ENCODE peak calls at places on chromosomes 12 and 14, in four cellular contexts. X is nephron progenitor cell, G is heart left ventricle, S is retinal pigment epithelial cell. Q is an unnamed sample.

GRCh38 chr12:100157427-100157821 is 14.8 kb upstream of the BLTP3B start:
- DNase-seq in X (no peak), G (no peak), S (no peak), Q (no peak)

GRCh38 chr12:51077930-51078329 is 5.5 kb downstream of the CSRNP2 start:
- DNase-seq in X (no peak), G (no peak), S (peak; percentile 52), Q (no peak)

GRCh38 chr12:113933201-113933786 is 32.8 kb downstream of the RBM19 start:
- DNase-seq in X (peak; percentile 38), G (no peak), S (peak; percentile 78), Q (peak; percentile 22)

GRCh38 chr12:57027011-57027804 is 10.9 kb upstream of the TAC3 start:
- DNase-seq in X (no peak), G (no peak), S (no peak), Q (no peak)

GRCh38 chr12:30823764-30824163 is 69.0 kb upstream of the CAPRIN2 start:
- DNase-seq in X (no peak), G (no peak), S (no peak), Q (no peak)

GRCh38 chr12:130428116-130428515 is 90.4 kb downstream of the PIWIL1 start:
- DNase-seq in X (peak; percentile 27), G (no peak), S (no peak), Q (no peak)

GRCh38 chr12:108320503-108321293 is 18.4 kb downstream of the CMKLR1 start:
- DNase-seq in X (no peak), G (no peak), S (no peak), Q (no peak)

GRCh38 chr14:78005325-78005724 is 164.8 kb upstream of the NRXN3 start:
- DNase-seq in X (no peak), G (no peak), S (no peak), Q (no peak)

GRCh38 chr14:80776186-80776585 is 165.4 kb downstream of the CEP128 start:
- DNase-seq in X (no peak), G (no peak), S (no peak), Q (no peak)

GRCh38 chr14:90850487-90850886 is 34.3 kb upstream of the TTC7B start:
- DNase-seq in X (no peak), G (no peak), S (peak; percentile 37), Q (peak; percentile 59)

GRCh38 chr14:50089213-50089612 is 27.2 kb downstream of the VCPKMT start:
- DNase-seq in X (no peak), G (no peak), S (no peak), Q (no peak)

GRCh38 chr14:36361210-36361853 is 40.9 kb upstream of the MBIP start:
- DNase-seq in X (no peak), G (no peak), S (no peak), Q (no peak)

GRCh38 chr12:54891717-54892478 is 37.6 kb downstream of the MUCL1 start:
- DNase-seq in X (no peak), G (no peak), S (no peak), Q (no peak)

GRCh38 chr14:56585461-56586084 is 6.0 kb downstream of the TMEM260 start:
- DNase-seq in X (no peak), G (no peak), S (no peak), Q (no peak)
- TF ChIP-seq CTCF in X (no peak), G (no peak), S (no peak), Q (no peak)

GRCh38 chr12:82438356-82438755 is 80.0 kb downstream of the METTL25 start:
- DNase-seq in X (no peak), G (no peak), S (no peak), Q (no peak)

GRCh38 chr12:82440885-82441284 is 82.6 kb downstream of the METTL25 start:
- DNase-seq in X (no peak), G (no peak), S (no peak), Q (no peak)

GRCh38 chr12:82436354-82436753 is 78.0 kb downstream of the METTL25 start:
- DNase-seq in X (no peak), G (no peak), S (no peak), Q (no peak)

GRCh38 chr12:82434392-82434911 is 76.1 kb downstream of the METTL25 start:
- DNase-seq in X (no peak), G (no peak), S (no peak), Q (no peak)

GRCh38 chr12:82437744-82438143 is 79.4 kb downstream of the METTL25 start:
- DNase-seq in X (no peak), G (no peak), S (no peak), Q (no peak)
- TF ChIP-seq CTCF in X (no peak), G (no peak), S (no peak), Q (no peak)

GRCh38 chr12:97716356-97716755 is 253.8 kb downstream of the RMST start:
- DNase-seq in X (no peak), G (no peak), S (peak; percentile 0), Q (no peak)
- TF ChIP-seq CTCF in X (no peak), G (peak; percentile 40), S (peak; percentile 50), Q (peak; percentile 43)

GRCh38 chr12:21662122-21662792 is 4.6 kb upstream of the LDHB start:
- DNase-seq in X (no peak), G (no peak), S (no peak), Q (no peak)

GRCh38 chr12:21657336-21658077 is at the start of gene LDHB:
- DNase-seq in X (peak; percentile 93), G (peak; percentile 96), S (peak; percentile 89), Q (peak; percentile 90)

GRCh38 chr12:21655594-21655993 is 2.0 kb downstream of the LDHB start:
- DNase-seq in X (no peak), G (no peak), S (no peak), Q (no peak)

GRCh38 chr12:21656931-21657335 is 709 bp downstream of the LDHB start:
- DNase-seq in X (peak; percentile 21), G (no peak), S (peak; percentile 23), Q (peak; percentile 19)

GRCh38 chr12:21659383-21659782 is 1.7 kb upstream of the LDHB start:
- DNase-seq in X (no peak), G (no peak), S (no peak), Q (no peak)
- TF ChIP-seq CTCF in X (peak; percentile 11), G (no peak), S (no peak), Q (no peak)

GRCh38 chr12:53696285-53696654 is 20.4 kb upstream of the ATP5MC2 start:
- DNase-seq in X (peak; percentile 60), G (no peak), S (peak; percentile 76), Q (peak; percentile 62)

GRCh38 chr12:53694746-53695145 is 18.9 kb upstream of the ATP5MC2 start:
- DNase-seq in X (no peak), G (no peak), S (no peak), Q (no peak)

GRCh38 chr12:53698948-53699672 is 23.2 kb upstream of the ATP5MC2 start:
- DNase-seq in X (no peak), G (no peak), S (no peak), Q (no peak)

GRCh38 chr12:53696655-53697321 is 20.9 kb upstream of the ATP5MC2 start:
- DNase-seq in X (no peak), G (no peak), S (no peak), Q (no peak)

DNA sequence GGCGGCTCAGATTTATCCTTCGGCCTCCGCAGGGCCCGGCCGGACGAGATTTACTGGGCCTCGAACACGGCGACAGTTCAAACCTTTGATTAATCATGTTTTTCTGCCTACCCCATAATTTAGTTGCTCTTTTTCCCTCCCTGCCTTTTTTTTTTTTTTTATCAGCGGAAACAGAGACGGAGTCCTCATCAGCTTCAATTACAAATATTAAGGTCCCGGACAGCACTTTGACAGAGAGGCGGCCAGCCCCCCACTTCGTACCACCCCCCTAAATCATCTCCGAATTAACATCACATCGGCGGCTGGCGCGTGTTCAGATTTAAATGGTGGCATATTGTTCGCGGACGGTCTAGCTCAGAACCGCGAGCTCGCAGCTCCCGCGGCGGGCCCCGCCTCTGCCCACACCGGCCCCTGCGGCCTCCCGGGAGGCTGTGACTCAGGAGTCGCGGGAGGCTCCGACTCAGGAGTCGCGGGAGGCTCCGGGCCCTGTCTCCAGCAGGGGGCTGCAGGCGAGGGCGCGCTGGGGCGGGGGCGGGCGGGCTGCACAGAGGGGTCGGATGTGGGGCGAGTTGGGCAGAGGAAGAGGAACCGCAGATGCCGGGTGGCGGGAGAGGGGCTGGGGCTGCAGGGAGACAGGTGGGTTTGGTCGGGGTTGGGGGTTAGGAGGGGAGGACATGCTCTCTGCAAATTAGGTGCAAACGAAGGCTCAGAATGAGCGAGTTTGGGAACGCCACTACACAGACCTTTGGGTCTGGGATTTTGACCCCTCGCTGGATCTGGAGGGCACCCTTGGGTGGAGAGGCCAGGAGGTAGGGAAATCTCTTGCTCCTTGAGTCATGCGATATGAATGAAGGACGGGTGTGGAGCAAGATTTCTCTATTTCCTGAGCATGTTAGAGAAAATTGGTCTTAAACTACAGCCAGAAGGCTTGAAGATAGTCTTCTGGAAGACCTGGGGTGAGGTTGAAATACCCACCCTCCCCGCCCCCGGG is 19.6 kb upstream of the ATP5MC2 start:
- DNase-seq in X (peak; percentile 74), G (peak; percentile 67), S (no peak), Q (peak; percentile 68)
- TF ChIP-seq CTCF in X (no peak), G (no peak), S (peak; percentile 20), Q (no peak)

GRCh38 chr14:106842687-106843086 is 1316.3 kb downstream of the TMEM121 start:
- DNase-seq in X (no peak), G (no peak), S (no peak), Q (no peak)
- TF ChIP-seq CTCF in X (no peak), G (peak; percentile 13), S (no peak), Q (no peak)

GRCh38 chr14:76776306-76777251 is 15.3 kb downstream of the VASH1 start:
- DNase-seq in X (no peak), G (no peak), S (no peak), Q (no peak)
- TF ChIP-seq CTCF in X (no peak), G (no peak), S (no peak), Q (no peak)

DNA sequence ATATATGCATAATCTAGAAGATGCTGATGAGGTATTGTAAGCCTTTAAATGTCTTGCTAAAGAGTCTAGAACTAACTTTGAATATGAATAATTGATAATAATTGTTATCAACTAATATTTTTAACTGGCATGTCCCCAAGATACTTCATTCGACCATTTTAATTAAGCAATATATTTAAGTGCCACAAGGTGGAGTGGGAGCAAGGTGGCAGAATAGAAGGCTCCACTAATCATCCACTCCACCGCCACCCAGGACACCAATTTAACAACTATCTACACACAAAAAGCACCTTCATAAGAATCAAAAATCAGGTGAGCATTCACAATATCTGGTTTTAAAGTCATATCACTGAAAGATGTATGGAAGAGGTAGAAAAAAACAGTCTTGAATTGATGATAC is 409.6 kb downstream of the SEC23A start:
- DNase-seq in X (no peak), G (no peak), S (no peak), Q (no peak)
- TF ChIP-seq CTCF in X (no peak), G (no peak), S (no peak), Q (no peak)

GRCh38 chr14:69001375-69001774 is 22.3 kb upstream of the ACTN1 start:
- DNase-seq in X (no peak), G (no peak), S (no peak), Q (no peak)

GRCh38 chr14:69005432-69006148 is 26.5 kb upstream of the ACTN1 start:
- DNase-seq in X (no peak), G (peak; percentile 64), S (peak; percentile 62), Q (no peak)

GRCh38 chr14:69004731-69005431 is 25.8 kb upstream of the ACTN1 start:
- DNase-seq in X (no peak), G (no peak), S (no peak), Q (no peak)

GRCh38 chr14:69003626-69004025 is 24.5 kb upstream of the ACTN1 start:
- DNase-seq in X (no peak), G (no peak), S (no peak), Q (no peak)

DNA sequence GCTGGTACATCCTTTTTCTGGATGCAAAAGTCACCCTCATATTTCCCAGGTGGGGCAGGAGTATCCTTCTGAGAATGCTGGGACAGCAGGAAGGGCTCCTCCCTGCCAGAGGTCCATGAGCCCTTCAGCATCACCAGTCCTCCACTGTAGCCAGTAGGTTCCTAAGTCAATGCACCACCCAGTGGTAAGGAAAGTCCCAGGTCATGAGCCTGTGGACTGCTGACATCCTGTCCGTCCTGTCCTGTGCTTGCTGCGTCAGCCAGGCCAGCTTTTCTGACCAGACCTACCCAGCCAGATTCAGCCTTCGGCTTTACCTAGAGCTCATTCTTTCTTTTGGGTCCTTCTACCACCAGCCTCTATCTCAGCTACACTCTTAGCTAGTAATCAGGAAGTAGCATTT is 23.0 kb upstream of the ACTN1 start:
- DNase-seq in X (no peak), G (no peak), S (no peak), Q (peak; percentile 8)
- TF ChIP-seq CTCF in X (no peak), G (peak; percentile 58), S (peak; percentile 23), Q (no peak)

Q was measured in endothelial cell.